ENCODE peak calls at places on chromosome 4, in ten cellular contexts. T is stimulated activated CD4-positive, alpha-beta T cell treated with anti-CD3 and anti-CD28 coated beads, Interleukin-2, amount 100 ng/mL, for 24 hours; A is EL; O is RPMI8226; U is activated CD4-positive, alpha-beta T cell treated with anti-CD3 and anti-CD28 coated beads for 36 hours; B is NCI-H1092; F is A172; N is AML-193; Z is Right ventricle myocardium superior; H is glomerular endothelial cell. V is an unnamed sample.

GRCh38 chr4:55444822-55445221 is 49.1 kb downstream of the TMEM165 start:
- DNase-seq in T (no peak), A (peak; percentile 33), O (no peak), U (no peak), B (no peak), F (peak; percentile 53), N (no peak), Z (no peak), H (no peak), V (no peak)

GRCh38 chr4:186068581-186069402 is at the start of gene TLR3:
- DNase-seq in T (no peak), A (peak; percentile 40), O (peak; percentile 11), U (no peak), B (no peak), F (peak; percentile 13), N (peak; percentile 22), Z (no peak), H (no peak), V (no peak)

GRCh38 chr4:143616771-143617170 is 83.7 kb downstream of the FREM3 start:
- DNase-seq in T (no peak), A (peak; percentile 66), O (no peak), U (peak; percentile 44), B (no peak), F (peak; percentile 88), N (no peak), Z (no peak), H (no peak), V (no peak)

GRCh38 chr4:152149734-152150133 is 386.2 kb downstream of the FBXW7 start:
- DNase-seq in T (no peak), A (no peak), O (no peak), U (no peak), B (no peak), F (no peak), N (no peak), Z (no peak), H (no peak), V (no peak)

GRCh38 chr4:140213736-140214135 is 59.8 kb upstream of the MAML3 start:
- DNase-seq in T (no peak), A (peak; percentile 25), O (no peak), U (peak; percentile 10), B (no peak), F (no peak), N (no peak), Z (no peak), H (no peak), V (no peak)

GRCh38 chr4:154124539-154125255 is 335.8 kb upstream of the SFRP2 start:
- DNase-seq in T (no peak), A (peak; percentile 39), O (no peak), U (no peak), B (no peak), F (peak; percentile 90), N (no peak), Z (no peak), H (peak; percentile 1), V (peak; percentile 55)

GRCh38 chr4:10734697-10735096 is 50.1 kb upstream of the CLNK start:
- DNase-seq in T (no peak), A (no peak), O (peak; percentile 17), U (peak; percentile 32), B (no peak), F (no peak), N (no peak), Z (no peak), H (no peak), V (no peak)

GRCh38 chr4:40564815-40565505 is 64.7 kb downstream of the RBM47 start:
- DNase-seq in T (no peak), A (no peak), O (no peak), U (no peak), B (no peak), F (no peak), N (no peak), Z (no peak), H (no peak), V (no peak)

GRCh38 chr4:100268807-100269206 is 78.5 kb upstream of the DDIT4L start:
- DNase-seq in T (no peak), A (no peak), O (no peak), U (no peak), B (no peak), F (no peak), N (no peak), Z (no peak), H (no peak), V (no peak)

GRCh38 chr4:138832563-138832962 is 183.0 kb upstream of the NOCT start:
- DNase-seq in T (no peak), A (no peak), O (no peak), U (peak; percentile 21), B (no peak), F (no peak), N (no peak), Z (no peak), H (no peak), V (no peak)

GRCh38 chr4:80017125-80017854 is 55.7 kb downstream of the ANTXR2 start:
- DNase-seq in T (no peak), A (peak; percentile 89), O (peak; percentile 53), U (no peak), B (no peak), F (peak; percentile 83), N (peak; percentile 91), Z (no peak), H (no peak), V (peak; percentile 49)